ENCODE peak calls at places on chromosomes 13 and 19, in four cellular contexts. A is natural killer cell; Y is activated naive CD4-positive, alpha-beta T cell; S is activated CD8-positive, alpha-beta memory T cell treated with anti-CD3 and anti-CD28 coated beads, Interleukin-2, amount 10 ng/mL, durations not matched to agents 7 days and 5 days. E is an unnamed sample.
A peak's percentile ranks its signal among the peaks of the same experiment; 100 is the strongest.

GRCh38 chr19:51948979-51949378 is 21.7 kb downstream of the ZNF613 start:
- DNase-seq in A (no peak), Y (no peak), S (no peak), E (no peak)

GRCh38 chr19:17686592-17687042 is 1.5 kb downstream of the UNC13A start:
- DNase-seq in A (no peak), Y (no peak), S (no peak), E (peak; percentile 25)

GRCh38 chr13:37187110-37187509 is 81.6 kb upstream of the CSNK1A1L start:
- DNase-seq in A (no peak), Y (no peak), S (no peak), E (no peak)

GRCh38 chr19:7550169-7550770 is 14.8 kb downstream of the PNPLA6 start:
- DNase-seq in A (no peak), Y (no peak), S (no peak), E (no peak)

GRCh38 chr19:30778961-30779690 is 406.9 kb downstream of the ZNF536 start:
- DNase-seq in A (no peak), Y (no peak), S (no peak), E (no peak)

GRCh38 chr19:38649305-38650179 is 2.1 kb downstream of the ACTN4 start:
- DNase-seq in A (no peak), Y (no peak), S (no peak), E (no peak)

GRCh38 chr13:96285729-96286128 is 195.8 kb downstream of the HS6ST3 start:
- DNase-seq in A (no peak), Y (no peak), S (no peak), E (no peak)

GRCh38 chr13:77386046-77386445 is 59.2 kb upstream of the MYCBP2 start:
- DNase-seq in A (no peak), Y (no peak), S (no peak), E (no peak)

GRCh38 chr19:13045812-13046211 is 50.5 kb downstream of the NFIX start:
- DNase-seq in A (no peak), Y (no peak), S (no peak), E (no peak)

GRCh38 chr19:40466219-40467006 is at the start of gene SPTBN4:
- DNase-seq in A (peak; percentile 88), Y (peak; percentile 57), S (peak; percentile 81), E (peak; percentile 68)

GRCh38 chr13:112716841-112717520 is 27.1 kb downstream of the ATP11A start:
- DNase-seq in A (no peak), Y (no peak), S (no peak), E (no peak)